ENCODE peak calls at places on chromosomes 13 and 19, in six cellular contexts. Q is NCI-H1092, O is HCEC 1CT, D is prostate gland, H is mesenchymal stem cell, C is esophagus squamous epithelium. V is an unnamed sample.

GRCh38 chr19:48724796-48725753 is 5.5 kb upstream of the MAMSTR start:
- DNase-seq in Q (no peak), O (peak; percentile 88), D (no peak), H (peak; percentile 97), C (no peak), V (peak; percentile 68)

GRCh38 chr19:34327851-34328250 is 37.1 kb upstream of the GPI start:
- DNase-seq in Q (no peak), O (no peak), D (no peak), H (no peak), C (no peak), V (no peak)

GRCh38 chr13:32087955-32088747 is 56.6 kb downstream of the FRY start:
- DNase-seq in Q (no peak), O (no peak), D (no peak), H (peak; percentile 5), C (no peak), V (no peak)

GRCh38 chr13:20188649-20189553 is 3.8 kb downstream of the GJB2 start:
- DNase-seq in Q (no peak), O (no peak), D (no peak), H (no peak), C (no peak), V (peak; percentile 35)

GRCh38 chr13:20714161-20714560 is 10.7 kb downstream of the IL17D start:
- DNase-seq in Q (no peak), O (no peak), D (no peak), H (no peak), C (no peak), V (no peak)

GRCh38 chr19:39428309-39429112 is 7.2 kb downstream of the RPS16 start:
- DNase-seq in Q (no peak), O (peak; percentile 90), D (no peak), H (peak; percentile 98), C (no peak), V (no peak)

GRCh38 chr19:32599736-32600157 is 18.8 kb downstream of the PDCD5 start:
- DNase-seq in Q (peak; percentile 27), O (peak; percentile 63), D (peak; percentile 14), H (peak; percentile 70), C (no peak), V (peak; percentile 78)

GRCh38 chr13:110897521-110897920 is 17.3 kb downstream of the ANKRD10 start:
- DNase-seq in Q (no peak), O (no peak), D (no peak), H (no peak), C (no peak), V (no peak)

GRCh38 chr13:95176611-95177259 is 124.5 kb downstream of the ABCC4 start:
- DNase-seq in Q (no peak), O (no peak), D (no peak), H (peak; percentile 28), C (no peak), V (peak; percentile 39)

GRCh38 chr19:18292810-18293641 is 11.6 kb upstream of the JUND start:
- DNase-seq in Q (no peak), O (peak; percentile 80), D (peak; percentile 45), H (peak; percentile 78), C (no peak), V (peak; percentile 17)

GRCh38 chr13:106533940-106534843 is 1.3 kb downstream of the EFNB2 start:
- DNase-seq in Q (no peak), O (no peak), D (peak; percentile 50), H (peak; percentile 83), C (no peak), V (peak; percentile 21)

GRCh38 chr19:16542894-16543498 is 759 bp upstream of the CHERP start:
- DNase-seq in Q (no peak), O (no peak), D (no peak), H (peak; percentile 29), C (no peak), V (no peak)

GRCh38 chr13:63497601-63498000 is 2082.0 kb upstream of the PCDH20 start:
- DNase-seq in Q (no peak), O (no peak), D (no peak), H (peak; percentile 78), C (no peak), V (no peak)

GRCh38 chr19:1211494-1212234 is 6.1 kb downstream of the STK11 start:
- DNase-seq in Q (no peak), O (no peak), D (peak; percentile 87), H (no peak), C (no peak), V (no peak)

GRCh38 chr13:99992376-99992775 is 10.8 kb downstream of the ZIC2 start:
- DNase-seq in Q (no peak), O (no peak), D (no peak), H (no peak), C (no peak), V (no peak)

GRCh38 chr19:55115446-55116065 is 1.9 kb downstream of the PPP1R12C start:
- DNase-seq in Q (no peak), O (no peak), D (no peak), H (peak; percentile 47), C (no peak), V (no peak)

GRCh38 chr13:33497146-33497845 is 211.7 kb upstream of the STARD13 start:
- DNase-seq in Q (no peak), O (peak; percentile 71), D (no peak), H (peak; percentile 75), C (no peak), V (no peak)

GRCh38 chr13:21069561-21070004 is 8.2 kb upstream of the LATS2 start:
- DNase-seq in Q (no peak), O (peak; percentile 96), D (no peak), H (peak; percentile 97), C (no peak), V (no peak)

GRCh38 chr19:57088125-57088524 is 31.7 kb upstream of the USP29 start:
- DNase-seq in Q (no peak), O (no peak), D (no peak), H (no peak), C (no peak), V (no peak)

GRCh38 chr19:38055655-38056521 is 148.9 kb downstream of the SIPA1L3 start:
- DNase-seq in Q (no peak), O (no peak), D (no peak), H (no peak), C (no peak), V (no peak)

GRCh38 chr13:114002771-114003321 is 29.0 kb upstream of the C13orf46 start:
- DNase-seq in Q (no peak), O (no peak), D (no peak), H (no peak), C (no peak), V (no peak)

GRCh38 chr19:45173816-45174215 is 4.2 kb downstream of the TRAPPC6A start:
- DNase-seq in Q (no peak), O (peak; percentile 21), D (no peak), H (peak; percentile 96), C (no peak), V (no peak)

GRCh38 chr19:12789098-12789903 is 2.0 kb upstream of the JUNB start:
- DNase-seq in Q (no peak), O (no peak), D (no peak), H (peak; percentile 67), C (no peak), V (no peak)

GRCh38 chr13:43074824-43075510 is 51.6 kb downstream of the DNAJC15 start:
- DNase-seq in Q (no peak), O (no peak), D (no peak), H (no peak), C (no peak), V (no peak)

GRCh38 chr19:45119582-45119981 is 26.6 kb downstream of the PPP1R37 start:
- DNase-seq in Q (no peak), O (no peak), D (no peak), H (no peak), C (no peak), V (no peak)

GRCh38 chr13:66665991-66666390 is 564.1 kb downstream of the PCDH9 start:
- DNase-seq in Q (peak; percentile 75), O (peak; percentile 64), D (peak; percentile 6), H (peak; percentile 94), C (no peak), V (no peak)

GRCh38 chr13:100483836-100484381 is 104.7 kb downstream of the GGACT start:
- DNase-seq in Q (peak; percentile 37), O (no peak), D (no peak), H (no peak), C (no peak), V (no peak)

GRCh38 chr19:55519461-55520311 is 17.2 kb downstream of the SBK2 start:
- DNase-seq in Q (no peak), O (peak; percentile 90), D (no peak), H (peak; percentile 73), C (no peak), V (no peak)

GRCh38 chr19:49132974-49133609 is 13.7 kb downstream of the PPFIA3 start:
- DNase-seq in Q (no peak), O (no peak), D (no peak), H (no peak), C (no peak), V (no peak)

GRCh38 chr19:41877916-41878905 is 1.1 kb downstream of the CD79A start:
- DNase-seq in Q (no peak), O (no peak), D (no peak), H (no peak), C (no peak), V (no peak)

GRCh38 chr19:53982056-53982455 is 9.4 kb upstream of the CACNG6 start:
- DNase-seq in Q (no peak), O (no peak), D (no peak), H (no peak), C (no peak), V (no peak)

GRCh38 chr19:45276284-45276687 is 25.2 kb downstream of the MARK4 start:
- DNase-seq in Q (peak; percentile 24), O (no peak), D (no peak), H (no peak), C (no peak), V (no peak)